ENCODE peak calls at places on chromosomes 7 and 10, in seven cellular contexts. Q is caudate nucleus; A is GM12878; J is sigmoid colon; I is A673; M is dorsolateral prefrontal cortex; S is CD4-positive, alpha-beta T cell. V is an unnamed sample.

GRCh38 chr7:43469051-43469450 is 113.9 kb upstream of the STK17A start:
- DNase-seq in M (no peak), A (no peak), J (no peak), I (no peak), S (no peak), Q (no peak), V (no peak)

GRCh38 chr10:102452672-102453340 is 1.5 kb upstream of the C10orf95 start:
- DNase-seq in M (no peak), J (peak), A (no peak), I (peak), Q (no peak), S (no peak), V (peak)

GRCh38 chr7:69765879-69766278 is 167.6 kb downstream of the AUTS2 start:
- DNase-seq in A (no peak), S (no peak), I (no peak), J (no peak), Q (no peak), M (no peak), V (no peak)

GRCh38 chr7:106450716-106451115 is 165.9 kb upstream of the NAMPT start:
- DNase-seq in M (no peak), A (no peak), J (no peak), S (no peak), Q (no peak), I (no peak), V (no peak)

GRCh38 chr7:118194571-118194970 is 10.6 kb downstream of the LSM8 start:
- DNase-seq in S (no peak), I (no peak), A (no peak), Q (no peak), J (no peak), M (no peak), V (no peak)

GRCh38 chr7:67947651-67948050 is 951.0 kb downstream of the TYW1 start:
- DNase-seq in S (no peak), J (no peak), I (no peak), M (no peak), Q (no peak), A (no peak), V (no peak)

GRCh38 chr10:124559372-124560132 is 97.9 kb downstream of the LHPP start:
- DNase-seq in Q (no peak), I (no peak), A (no peak), J (no peak), S (no peak), M (no peak), V (no peak)

GRCh38 chr7:71867626-71868025 is 544.5 kb downstream of the CALN1 start:
- DNase-seq in I (no peak), M (no peak), S (no peak), Q (no peak), J (no peak), A (no peak), V (no peak)

GRCh38 chr10:119132521-119133345 is 28.8 kb downstream of the DENND10 start:
- DNase-seq in Q (no peak), A (no peak), I (no peak), S (no peak), M (peak), J (peak), V (peak)

GRCh38 chr10:114073787-114074186 is 30.1 kb downstream of the ADRB1 start:
- DNase-seq in Q (no peak), I (no peak), A (no peak), S (no peak), J (no peak), M (no peak), V (no peak)

GRCh38 chr10:114070710-114071109 is 27.0 kb downstream of the ADRB1 start:
- DNase-seq in A (no peak), I (no peak), M (no peak), S (no peak), Q (no peak), J (no peak), V (no peak)

GRCh38 chr10:114071188-114071587 is 27.5 kb downstream of the ADRB1 start:
- DNase-seq in I (no peak), A (no peak), Q (no peak), M (no peak), S (no peak), J (no peak), V (no peak)

GRCh38 chr10:114064151-114065045 is 20.7 kb downstream of the ADRB1 start:
- DNase-seq in A (no peak), M (no peak), Q (no peak), I (no peak), S (no peak), J (no peak), V (no peak)

DNA sequence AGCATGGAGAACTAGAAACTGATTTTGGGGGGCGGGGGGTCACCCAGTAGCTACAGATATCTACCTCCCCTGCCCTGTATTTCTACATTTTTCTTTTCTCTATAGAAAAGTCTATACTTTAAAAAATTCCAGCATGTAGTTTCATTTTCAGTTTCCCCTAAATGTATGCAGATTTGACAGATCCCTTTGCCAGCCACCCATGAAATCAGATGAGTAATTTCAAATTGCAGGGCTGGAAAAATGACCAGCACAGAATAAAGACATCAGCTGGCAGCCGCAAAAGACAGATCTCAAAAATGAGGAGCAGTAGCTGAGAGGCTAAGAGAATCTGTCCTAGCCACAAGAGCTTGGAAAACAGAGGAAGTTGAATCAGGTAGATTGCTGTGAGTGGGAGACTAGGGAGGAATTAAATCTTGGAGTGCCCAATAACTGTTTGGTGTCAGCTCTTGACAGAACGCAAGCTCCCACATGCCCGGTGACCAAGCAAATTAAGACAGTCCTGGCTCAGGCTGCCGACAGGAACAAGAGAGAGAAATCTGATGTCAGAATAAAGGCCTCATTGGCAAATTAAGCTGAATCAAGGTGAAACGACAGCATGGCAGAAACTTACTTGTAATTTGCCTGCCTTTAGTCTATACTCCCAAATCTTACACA is 24.5 kb downstream of the ADRB1 start:
- DNase-seq in I (no peak), S (no peak), Q (no peak), M (no peak), A (no peak), J (no peak), V (no peak)
- H3K27ac ChIP-seq in I (peak), S (no peak), Q (no peak), M (peak), A (no peak), J (peak), V (no peak)

GRCh38 chr10:114547056-114547455 is 111.0 kb downstream of the ABLIM1 start:
- DNase-seq in A (no peak), I (no peak), S (no peak), M (no peak), Q (no peak), J (no peak), V (no peak)
- H3K27ac ChIP-seq in A (no peak), I (no peak), S (no peak), M (peak), Q (no peak), J (no peak), V (no peak)

GRCh38 chr10:68135922-68136718 is 26.8 kb downstream of the MYPN start:
- DNase-seq in S (no peak), M (no peak), A (no peak), J (no peak), Q (no peak), I (peak), V (no peak)
- H3K27ac ChIP-seq in S (no peak), M (no peak), A (no peak), J (no peak), Q (no peak), I (peak), V (no peak)

GRCh38 chr7:73308074-73308664 is 457 bp downstream of the NSUN5 start:
- DNase-seq in S (no peak), I (no peak), J (peak), A (no peak), M (no peak), Q (no peak), V (no peak)
- H3K27ac ChIP-seq in S (peak), I (peak), J (peak), A (peak), M (peak), Q (no peak), V (peak)

DNA sequence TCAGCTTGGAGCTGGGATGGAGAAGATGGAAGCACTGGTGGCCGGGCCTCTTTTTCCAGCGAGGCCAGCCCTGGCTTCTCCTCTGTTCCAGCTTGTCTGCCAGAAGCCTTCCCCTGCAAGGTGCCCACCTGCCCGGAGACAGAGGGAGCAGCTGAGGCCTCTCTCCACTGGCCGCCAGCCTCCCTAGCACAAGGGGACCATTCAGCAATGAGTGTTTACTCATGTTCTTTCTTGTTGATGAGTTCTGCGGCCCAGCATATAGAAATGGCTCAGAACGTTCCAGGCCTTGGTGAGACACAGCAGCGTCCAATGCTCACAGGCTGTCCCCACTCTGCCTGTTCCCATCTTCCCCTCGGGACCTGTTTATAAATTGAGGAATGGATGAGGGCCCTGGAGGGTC is 47.3 kb downstream of the CHST3 start:
- DNase-seq in Q (no peak), A (no peak), S (no peak), I (no peak), M (peak), J (no peak), V (peak)
- H3K27ac ChIP-seq in Q (peak), A (no peak), S (no peak), I (no peak), M (peak), J (peak), V (peak)

GRCh38 chr10:17210361-17210760 is 8.9 kb upstream of the TRDMT1 start:
- DNase-seq in A (no peak), S (no peak), I (no peak), M (no peak), Q (no peak), J (no peak), V (no peak)
- H3K27ac ChIP-seq in A (no peak), S (no peak), I (no peak), M (no peak), Q (no peak), J (no peak), V (no peak)

GRCh38 chr7:102991540-102992214 is 78.9 kb downstream of the LRRC17 start:
- DNase-seq in Q (no peak), J (no peak), A (no peak), I (peak), M (no peak), S (no peak), V (no peak)
- H3K27ac ChIP-seq in Q (peak), J (peak), A (no peak), I (no peak), M (peak), S (no peak), V (no peak)

DNA sequence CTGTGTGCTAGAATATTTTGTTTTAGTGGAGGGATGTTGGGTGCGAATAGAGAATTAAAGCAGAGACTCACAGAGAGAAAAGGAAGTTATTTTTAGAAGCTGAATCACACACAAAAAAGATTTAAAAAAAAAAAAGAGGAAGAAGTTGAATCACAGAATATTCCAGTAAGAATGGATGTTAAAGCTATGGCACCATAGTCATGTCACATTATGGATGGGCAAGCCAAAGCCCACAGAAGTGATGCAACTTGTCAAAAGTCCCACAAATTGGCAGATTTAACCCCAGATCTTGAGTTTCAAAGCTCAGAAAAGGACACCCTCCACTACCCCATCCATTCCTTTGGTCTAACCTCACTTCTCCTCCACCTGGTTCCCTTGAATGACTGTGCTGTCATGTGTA is 91.4 kb downstream of the MYOF start:
- DNase-seq in A (no peak), Q (no peak), J (no peak), I (no peak), M (no peak), S (no peak), V (no peak)
- H3K27ac ChIP-seq in A (no peak), Q (no peak), J (no peak), I (no peak), M (no peak), S (no peak), V (no peak)

GRCh38 chr10:7107287-7107686 is 303.5 kb downstream of the SFMBT2 start:
- DNase-seq in J (no peak), M (no peak), A (no peak), Q (no peak), I (no peak), S (no peak), V (no peak)

GRCh38 chr10:7100004-7100697 is 310.7 kb downstream of the SFMBT2 start:
- DNase-seq in I (no peak), M (no peak), J (no peak), Q (no peak), S (no peak), A (no peak), V (no peak)

GRCh38 chr10:7102557-7103349 is 308.1 kb downstream of the SFMBT2 start:
- DNase-seq in J (no peak), M (no peak), A (no peak), Q (no peak), I (no peak), S (no peak), V (no peak)

GRCh38 chr10:7098160-7098762 is 312.6 kb downstream of the SFMBT2 start:
- DNase-seq in S (no peak), M (no peak), A (no peak), J (no peak), I (no peak), Q (no peak), V (no peak)

DNA sequence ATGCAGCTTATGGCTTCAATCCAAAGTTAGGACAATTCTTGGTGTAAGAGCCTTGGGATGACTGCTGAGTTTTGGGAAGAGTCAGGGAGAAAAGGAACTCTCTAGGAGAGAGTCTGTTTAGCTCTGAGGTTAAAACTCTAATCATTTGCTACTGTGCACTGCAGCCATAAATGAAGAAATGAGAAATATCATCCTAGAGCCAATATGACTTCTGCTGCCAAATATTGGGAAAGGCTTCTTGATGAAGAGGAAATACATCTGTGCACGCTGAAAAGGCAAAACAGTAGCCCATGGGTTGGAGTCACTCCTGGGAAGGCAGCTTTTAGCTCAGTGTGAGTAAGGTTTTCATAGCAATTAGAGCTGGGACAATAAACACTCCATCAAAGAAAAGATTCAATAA is 308.8 kb downstream of the SFMBT2 start:
- DNase-seq in J (peak), S (no peak), I (no peak), M (no peak), Q (no peak), A (no peak), V (no peak)
- H3K27ac ChIP-seq in J (no peak), S (no peak), I (no peak), M (no peak), Q (no peak), A (no peak), V (no peak)